ENCODE peak calls at places on chromosomes 3 and 15, in seven cellular contexts. One of them, this sample, is unnamed.

GRCh38 chr3:173977747-173978146 is 580.2 kb downstream of the NLGN1 start:
- DNase-seq in substantia nigra: no peak
- DNase-seq in naive thymus-derived CD8-positive, alpha-beta T cell: no peak
- DNase-seq in fibroblast of the conjunctiva: no peak
- DNase-seq in GM04504: peak; percentile 64
- DNase-seq in adrenal gland: no peak
- DNase-seq in Ammon's horn: no peak
- DNase-seq in this sample: no peak

GRCh38 chr3:168495932-168496331 is 400.2 kb upstream of the GOLIM4 start:
- DNase-seq in substantia nigra: no peak
- DNase-seq in naive thymus-derived CD8-positive, alpha-beta T cell: no peak
- DNase-seq in fibroblast of the conjunctiva: no peak
- DNase-seq in GM04504: no peak
- DNase-seq in adrenal gland: no peak
- DNase-seq in Ammon's horn: no peak
- DNase-seq in this sample: no peak

GRCh38 chr3:140091143-140091542 is 156.2 kb downstream of the CLSTN2 start:
- DNase-seq in substantia nigra: peak; percentile 4
- DNase-seq in naive thymus-derived CD8-positive, alpha-beta T cell: no peak
- DNase-seq in fibroblast of the conjunctiva: no peak
- DNase-seq in GM04504: no peak
- DNase-seq in adrenal gland: no peak
- DNase-seq in Ammon's horn: peak; percentile 24
- DNase-seq in this sample: no peak

GRCh38 chr3:17115186-17115585 is 230.4 kb downstream of the PLCL2 start:
- DNase-seq in substantia nigra: no peak
- DNase-seq in naive thymus-derived CD8-positive, alpha-beta T cell: no peak
- DNase-seq in fibroblast of the conjunctiva: no peak
- DNase-seq in GM04504: no peak
- DNase-seq in adrenal gland: no peak
- DNase-seq in Ammon's horn: no peak
- DNase-seq in this sample: no peak

GRCh38 chr3:48949376-48949717 is 30.7 kb downstream of the ARIH2 start:
- DNase-seq in substantia nigra: no peak
- DNase-seq in naive thymus-derived CD8-positive, alpha-beta T cell: no peak
- DNase-seq in fibroblast of the conjunctiva: no peak
- DNase-seq in GM04504: no peak
- DNase-seq in adrenal gland: no peak
- DNase-seq in Ammon's horn: no peak
- DNase-seq in this sample: no peak

GRCh38 chr15:57216288-57216687 is 160.0 kb upstream of the CGNL1 start:
- DNase-seq in substantia nigra: no peak
- DNase-seq in naive thymus-derived CD8-positive, alpha-beta T cell: no peak
- DNase-seq in fibroblast of the conjunctiva: peak; percentile 78
- DNase-seq in GM04504: peak; percentile 42
- DNase-seq in adrenal gland: peak; percentile 18
- DNase-seq in Ammon's horn: peak; percentile 20
- DNase-seq in this sample: no peak

GRCh38 chr3:8972614-8973013 is 9.3 kb upstream of the RAD18 start:
- DNase-seq in substantia nigra: no peak
- DNase-seq in naive thymus-derived CD8-positive, alpha-beta T cell: no peak
- DNase-seq in fibroblast of the conjunctiva: peak; percentile 24
- DNase-seq in GM04504: no peak
- DNase-seq in adrenal gland: peak; percentile 37
- DNase-seq in Ammon's horn: no peak
- DNase-seq in this sample: no peak

GRCh38 chr3:112770907-112771306 is 75.8 kb downstream of the CD200R1L start:
- DNase-seq in substantia nigra: no peak
- DNase-seq in naive thymus-derived CD8-positive, alpha-beta T cell: no peak
- DNase-seq in fibroblast of the conjunctiva: no peak
- DNase-seq in GM04504: no peak
- DNase-seq in adrenal gland: no peak
- DNase-seq in Ammon's horn: no peak
- DNase-seq in this sample: no peak

GRCh38 chr3:153291052-153291689 is 129.1 kb downstream of the RAP2B start:
- DNase-seq in substantia nigra: no peak
- DNase-seq in naive thymus-derived CD8-positive, alpha-beta T cell: peak; percentile 17
- DNase-seq in fibroblast of the conjunctiva: no peak
- DNase-seq in GM04504: no peak
- DNase-seq in adrenal gland: no peak
- DNase-seq in Ammon's horn: no peak
- DNase-seq in this sample: no peak

GRCh38 chr3:156674911-156675743 is 737 bp downstream of the TIPARP start:
- DNase-seq in substantia nigra: peak; percentile 45
- DNase-seq in naive thymus-derived CD8-positive, alpha-beta T cell: peak; percentile 72
- DNase-seq in fibroblast of the conjunctiva: no peak
- DNase-seq in GM04504: no peak
- DNase-seq in adrenal gland: peak; percentile 69
- DNase-seq in Ammon's horn: peak; percentile 52
- DNase-seq in this sample: no peak

GRCh38 chr3:9818666-9819335 is 8.7 kb downstream of the TTLL3 start:
- DNase-seq in substantia nigra: no peak
- DNase-seq in naive thymus-derived CD8-positive, alpha-beta T cell: no peak
- DNase-seq in fibroblast of the conjunctiva: no peak
- DNase-seq in GM04504: no peak
- DNase-seq in adrenal gland: no peak
- DNase-seq in Ammon's horn: no peak
- DNase-seq in this sample: no peak

GRCh38 chr15:92468987-92469386 is 75.3 kb downstream of the ST8SIA2 start:
- DNase-seq in substantia nigra: no peak
- DNase-seq in naive thymus-derived CD8-positive, alpha-beta T cell: no peak
- DNase-seq in fibroblast of the conjunctiva: no peak
- DNase-seq in GM04504: no peak
- DNase-seq in adrenal gland: no peak
- DNase-seq in Ammon's horn: no peak
- DNase-seq in this sample: no peak

GRCh38 chr3:6025032-6025431 is 835.9 kb upstream of the GRM7 start:
- DNase-seq in substantia nigra: no peak
- DNase-seq in naive thymus-derived CD8-positive, alpha-beta T cell: no peak
- DNase-seq in fibroblast of the conjunctiva: no peak
- DNase-seq in GM04504: no peak
- DNase-seq in adrenal gland: no peak
- DNase-seq in Ammon's horn: no peak
- DNase-seq in this sample: no peak

GRCh38 chr3:121698914-121699313 is 38.2 kb upstream of the HCLS1 start:
- DNase-seq in substantia nigra: no peak
- DNase-seq in naive thymus-derived CD8-positive, alpha-beta T cell: no peak
- DNase-seq in fibroblast of the conjunctiva: no peak
- DNase-seq in GM04504: no peak
- DNase-seq in adrenal gland: peak; percentile 14
- DNase-seq in Ammon's horn: peak; percentile 27
- DNase-seq in this sample: no peak

GRCh38 chr15:67836477-67836876 is 3.4 kb downstream of the RNU6-1 start:
- DNase-seq in substantia nigra: no peak
- DNase-seq in naive thymus-derived CD8-positive, alpha-beta T cell: peak; percentile 63
- DNase-seq in fibroblast of the conjunctiva: no peak
- DNase-seq in GM04504: no peak
- DNase-seq in adrenal gland: no peak
- DNase-seq in Ammon's horn: no peak
- DNase-seq in this sample: no peak

GRCh38 chr15:64535460-64536243 is 75.3 kb downstream of the ZNF609 start:
- DNase-seq in substantia nigra: no peak
- DNase-seq in naive thymus-derived CD8-positive, alpha-beta T cell: no peak
- DNase-seq in fibroblast of the conjunctiva: no peak
- DNase-seq in GM04504: no peak
- DNase-seq in adrenal gland: no peak
- DNase-seq in Ammon's horn: no peak
- DNase-seq in this sample: no peak

GRCh38 chr3:72746412-72747411 is 101.5 kb downstream of the SHQ1 start:
- DNase-seq in substantia nigra: no peak
- DNase-seq in naive thymus-derived CD8-positive, alpha-beta T cell: no peak
- DNase-seq in fibroblast of the conjunctiva: no peak
- DNase-seq in GM04504: no peak
- DNase-seq in adrenal gland: no peak
- DNase-seq in Ammon's horn: no peak
- DNase-seq in this sample: no peak

GRCh38 chr3:15629860-15630597 is 28.5 kb downstream of the BTD start:
- DNase-seq in substantia nigra: peak; percentile 38
- DNase-seq in naive thymus-derived CD8-positive, alpha-beta T cell: peak; percentile 76
- DNase-seq in fibroblast of the conjunctiva: peak; percentile 82
- DNase-seq in GM04504: peak; percentile 73
- DNase-seq in adrenal gland: peak; percentile 80
- DNase-seq in Ammon's horn: peak; percentile 92
- DNase-seq in this sample: no peak

GRCh38 chr15:39431371-39431770 is 149.5 kb upstream of the THBS1 start:
- DNase-seq in substantia nigra: no peak
- DNase-seq in naive thymus-derived CD8-positive, alpha-beta T cell: no peak
- DNase-seq in fibroblast of the conjunctiva: no peak
- DNase-seq in GM04504: no peak
- DNase-seq in adrenal gland: no peak
- DNase-seq in Ammon's horn: no peak
- DNase-seq in this sample: no peak

GRCh38 chr3:135516143-135516542 is 449.4 kb upstream of the PPP2R3A start:
- DNase-seq in substantia nigra: no peak
- DNase-seq in naive thymus-derived CD8-positive, alpha-beta T cell: no peak
- DNase-seq in fibroblast of the conjunctiva: no peak
- DNase-seq in GM04504: peak; percentile 9
- DNase-seq in adrenal gland: no peak
- DNase-seq in Ammon's horn: no peak
- DNase-seq in this sample: no peak

GRCh38 chr3:183502782-183503181 is 52.7 kb downstream of the KLHL6 start:
- DNase-seq in substantia nigra: peak; percentile 38
- DNase-seq in naive thymus-derived CD8-positive, alpha-beta T cell: no peak
- DNase-seq in fibroblast of the conjunctiva: no peak
- DNase-seq in GM04504: no peak
- DNase-seq in adrenal gland: no peak
- DNase-seq in Ammon's horn: peak; percentile 88
- DNase-seq in this sample: no peak

GRCh38 chr3:132253262-132253878 is 63.8 kb upstream of the ACP3 start:
- DNase-seq in substantia nigra: no peak
- DNase-seq in naive thymus-derived CD8-positive, alpha-beta T cell: peak; percentile 14
- DNase-seq in fibroblast of the conjunctiva: peak; percentile 62
- DNase-seq in GM04504: peak; percentile 24
- DNase-seq in adrenal gland: peak; percentile 23
- DNase-seq in Ammon's horn: peak; percentile 65
- DNase-seq in this sample: no peak

GRCh38 chr3:154023148-154023547 is 98.0 kb upstream of the ARHGEF26 start:
- DNase-seq in substantia nigra: no peak
- DNase-seq in naive thymus-derived CD8-positive, alpha-beta T cell: no peak
- DNase-seq in fibroblast of the conjunctiva: peak; percentile 23
- DNase-seq in GM04504: no peak
- DNase-seq in adrenal gland: no peak
- DNase-seq in Ammon's horn: peak; percentile 25
- DNase-seq in this sample: no peak

GRCh38 chr15:101614761-101615160 is 37.4 kb downstream of the TM2D3 start:
- DNase-seq in substantia nigra: no peak
- DNase-seq in naive thymus-derived CD8-positive, alpha-beta T cell: no peak
- DNase-seq in fibroblast of the conjunctiva: no peak
- DNase-seq in GM04504: no peak
- DNase-seq in adrenal gland: no peak
- DNase-seq in Ammon's horn: no peak
- DNase-seq in this sample: no peak

GRCh38 chr3:124878561-124879394 is 8.4 kb downstream of the ITGB5 start:
- DNase-seq in substantia nigra: no peak
- DNase-seq in naive thymus-derived CD8-positive, alpha-beta T cell: no peak
- DNase-seq in fibroblast of the conjunctiva: peak; percentile 78
- DNase-seq in GM04504: peak; percentile 92
- DNase-seq in adrenal gland: peak; percentile 61
- DNase-seq in Ammon's horn: peak; percentile 59
- DNase-seq in this sample: no peak

GRCh38 chr3:110938629-110939028 is 133.0 kb upstream of the NECTIN3 start:
- DNase-seq in substantia nigra: no peak
- DNase-seq in naive thymus-derived CD8-positive, alpha-beta T cell: no peak
- DNase-seq in fibroblast of the conjunctiva: no peak
- DNase-seq in GM04504: no peak
- DNase-seq in adrenal gland: no peak
- DNase-seq in Ammon's horn: no peak
- DNase-seq in this sample: no peak

GRCh38 chr15:82952156-82953081 is at the start of gene HOMER2:
- DNase-seq in substantia nigra: peak; percentile 42
- DNase-seq in naive thymus-derived CD8-positive, alpha-beta T cell: peak; percentile 24
- DNase-seq in fibroblast of the conjunctiva: no peak
- DNase-seq in GM04504: no peak
- DNase-seq in adrenal gland: peak; percentile 25
- DNase-seq in Ammon's horn: no peak
- DNase-seq in this sample: no peak

GRCh38 chr15:100314809-100315400 is 26.9 kb downstream of the ADAMTS17 start:
- DNase-seq in substantia nigra: no peak
- DNase-seq in naive thymus-derived CD8-positive, alpha-beta T cell: no peak
- DNase-seq in fibroblast of the conjunctiva: no peak
- DNase-seq in GM04504: no peak
- DNase-seq in adrenal gland: no peak
- DNase-seq in Ammon's horn: no peak
- DNase-seq in this sample: no peak

GRCh38 chr3:4963669-4964589 is 15.3 kb upstream of the BHLHE40 start:
- DNase-seq in substantia nigra: no peak
- DNase-seq in naive thymus-derived CD8-positive, alpha-beta T cell: no peak
- DNase-seq in fibroblast of the conjunctiva: no peak
- DNase-seq in GM04504: no peak
- DNase-seq in adrenal gland: no peak
- DNase-seq in Ammon's horn: no peak
- DNase-seq in this sample: no peak

GRCh38 chr3:136464502-136464901 is 214.4 kb downstream of the PCCB start:
- DNase-seq in substantia nigra: no peak
- DNase-seq in naive thymus-derived CD8-positive, alpha-beta T cell: no peak
- DNase-seq in fibroblast of the conjunctiva: no peak
- DNase-seq in GM04504: peak; percentile 34
- DNase-seq in adrenal gland: no peak
- DNase-seq in Ammon's horn: no peak
- DNase-seq in this sample: no peak

GRCh38 chr3:101571028-101571895 is 2.7 kb upstream of the PCNP start:
- DNase-seq in substantia nigra: no peak
- DNase-seq in naive thymus-derived CD8-positive, alpha-beta T cell: peak; percentile 49
- DNase-seq in fibroblast of the conjunctiva: no peak
- DNase-seq in GM04504: no peak
- DNase-seq in adrenal gland: no peak
- DNase-seq in Ammon's horn: no peak
- DNase-seq in this sample: no peak

GRCh38 chr15:90059208-90059985 is 42.9 kb downstream of the IDH2 start:
- DNase-seq in substantia nigra: peak; percentile 66
- DNase-seq in naive thymus-derived CD8-positive, alpha-beta T cell: peak; percentile 57
- DNase-seq in fibroblast of the conjunctiva: no peak
- DNase-seq in GM04504: no peak
- DNase-seq in adrenal gland: peak; percentile 67
- DNase-seq in Ammon's horn: peak; percentile 78
- DNase-seq in this sample: no peak

GRCh38 chr15:59329570-59330350 is 42.9 kb downstream of the MYO1E start:
- DNase-seq in substantia nigra: no peak
- DNase-seq in naive thymus-derived CD8-positive, alpha-beta T cell: no peak
- DNase-seq in fibroblast of the conjunctiva: peak; percentile 32
- DNase-seq in GM04504: no peak
- DNase-seq in adrenal gland: no peak
- DNase-seq in Ammon's horn: no peak
- DNase-seq in this sample: no peak

GRCh38 chr3:151085889-151086483 is 522 bp downstream of the MED12L start:
- DNase-seq in substantia nigra: no peak
- DNase-seq in naive thymus-derived CD8-positive, alpha-beta T cell: peak; percentile 21
- DNase-seq in fibroblast of the conjunctiva: no peak
- DNase-seq in GM04504: no peak
- DNase-seq in adrenal gland: peak; percentile 35
- DNase-seq in Ammon's horn: peak; percentile 6
- DNase-seq in this sample: no peak

This sample was measured in NCI-H187.